ENCODE peak calls at places on chromosomes 4 and X, in four cellular contexts. L, F, U and S are unnamed samples.

GRCh38 chrX:82961129-82961528 is 547.0 kb upstream of the POU3F4 start:
- DNase-seq in F (peak; percentile 26), L (no peak), U (no peak), S (no peak)

GRCh38 chr4:93000914-93001313 is 697.1 kb downstream of the GRID2 start:
- DNase-seq in F (no peak), L (no peak), U (no peak), S (no peak)

GRCh38 chr4:137610960-137611359 is 78.7 kb upstream of the PCDH18 start:
- DNase-seq in U (no peak), L (no peak), F (peak; percentile 49), S (no peak)

GRCh38 chrX:48958635-48959094 is 1.3 kb upstream of the OTUD5 start:
- DNase-seq in F (peak; percentile 53), U (no peak), L (no peak), S (peak; percentile 75)

GRCh38 chr4:101346562-101347266 is 612 bp downstream of the PPP3CA start:
- DNase-seq in F (peak; percentile 23), U (no peak), L (peak; percentile 80), S (peak; percentile 88)

GRCh38 chr4:8370835-8371234 is 69.7 kb downstream of the ACOX3 start:
- DNase-seq in L (no peak), U (no peak), F (no peak), S (peak; percentile 45)

GRCh38 chrX:129759576-129760061 is 20.1 kb upstream of the SASH3 start:
- DNase-seq in F (peak; percentile 55), L (peak; percentile 60), U (no peak), S (no peak)

GRCh38 chrX:5617666-5618065 is 611.0 kb downstream of the NLGN4X start:
- DNase-seq in F (no peak), L (no peak), U (no peak), S (no peak)

GRCh38 chr4:150251752-150252190 is 173.5 kb downstream of the DCLK2 start:
- DNase-seq in F (no peak), L (no peak), U (no peak), S (no peak)

GRCh38 chr4:155953151-155954117 is at the start of gene CTSO:
- DNase-seq in L (peak; percentile 80), F (peak; percentile 82), U (peak; percentile 59), S (peak; percentile 87)

GRCh38 chr4:183249854-183250253 is 70.2 kb downstream of the CLDN22 start:
- DNase-seq in U (no peak), L (no peak), F (peak; percentile 50), S (no peak)

DNA sequence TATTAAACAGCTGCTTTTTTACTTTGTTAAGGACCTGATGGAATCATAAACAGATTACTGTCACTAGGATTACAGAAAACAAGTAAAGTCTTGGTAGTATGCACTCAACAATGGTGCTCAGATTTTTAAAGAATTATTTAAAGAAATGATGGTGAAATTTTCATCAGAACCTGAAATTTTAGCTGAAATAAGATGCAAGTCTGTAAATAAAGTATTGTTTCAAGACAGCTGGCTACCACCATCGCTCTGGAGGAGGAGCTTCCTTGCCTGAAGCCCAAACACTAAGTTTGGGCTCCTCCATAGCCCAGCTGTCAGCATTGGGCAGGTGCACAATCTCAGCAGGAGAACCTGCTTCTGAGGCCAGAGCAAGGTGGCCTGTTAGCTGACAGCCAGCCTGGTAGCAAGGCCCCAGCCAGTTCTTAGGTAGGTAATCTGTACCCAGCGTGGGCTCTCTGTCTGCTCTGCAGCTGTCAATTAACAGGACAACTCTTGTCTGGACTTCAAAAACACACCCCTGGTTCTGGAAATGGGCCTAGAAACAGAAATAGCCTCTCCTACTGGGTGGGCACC is 4.6 kb downstream of the GAB1 start:
- DNase-seq in L (no peak), U (no peak), F (no peak), S (no peak)
- H3K27ac ChIP-seq in L (no peak overlapping the region), U (no peak overlapping the region), F (no peak overlapping the region), S (no peak overlapping the region)

DNA sequence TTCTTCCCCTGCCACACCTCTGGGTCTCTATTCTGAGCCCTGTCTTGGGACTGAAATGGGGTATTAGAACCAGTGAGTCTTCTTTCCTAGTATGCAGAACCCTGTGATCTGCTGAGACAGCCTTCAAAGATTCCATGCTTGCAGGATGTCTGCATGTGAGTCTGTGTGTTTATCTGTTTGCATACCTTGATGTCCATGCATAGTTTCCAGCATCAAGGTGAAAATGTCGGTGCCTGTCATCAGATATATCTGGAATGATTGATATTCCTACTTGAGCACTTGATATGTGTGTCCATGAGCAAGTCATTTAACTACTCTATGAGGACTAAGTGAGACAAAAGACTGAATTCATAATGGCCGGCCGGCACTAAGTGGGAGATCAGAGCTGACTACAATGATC is 117.0 kb upstream of the HS3ST1 start:
- DNase-seq in U (no peak), F (no peak), L (no peak), S (no peak)
- H3K4me1 ChIP-seq in U (no peaks in the 10 kb centered on the region), F (peaks cover 49% of the 10 kb centered on the region), L (no peaks in the 10 kb centered on the region), S (no peaks in the 10 kb centered on the region)

GRCh38 chrX:132365490-132365889 is 123.3 kb downstream of the MBNL3 start:
- DNase-seq in F (no peak), L (no peak), U (no peak), S (no peak)
- H3K27me3 ChIP-seq in F (no peaks in the 10 kb centered on the region), L (no peaks in the 10 kb centered on the region), U (no peaks in the 10 kb centered on the region), S (no peaks in the 10 kb centered on the region)

DNA sequence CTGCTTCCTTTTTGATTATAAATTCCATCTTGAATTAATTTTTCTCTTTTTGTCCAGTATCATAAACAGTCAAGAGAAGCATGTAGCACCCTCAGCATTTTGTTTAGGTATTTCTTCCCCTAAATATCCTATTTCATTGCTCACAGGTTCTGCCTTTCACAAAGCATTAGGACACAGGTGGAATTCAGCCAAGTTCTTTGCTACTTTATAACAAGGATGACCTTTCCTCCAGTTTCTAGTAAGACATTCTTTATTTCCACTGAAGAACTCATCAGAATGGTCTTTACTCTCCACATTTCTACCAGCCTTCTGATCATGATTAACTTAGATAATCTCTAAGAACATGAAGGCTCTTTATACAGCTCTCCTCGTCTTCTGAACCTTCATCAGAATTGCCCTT is 7.4 kb downstream of the SLC9B1 start:
- DNase-seq in L (no peak), U (no peak), F (peak; percentile 55), S (no peak)
- H3K27ac ChIP-seq in L (no peak overlapping the region), U (no peak overlapping the region), F (no peak overlapping the region), S (peak overlapping the region; percentile 43)

DNA sequence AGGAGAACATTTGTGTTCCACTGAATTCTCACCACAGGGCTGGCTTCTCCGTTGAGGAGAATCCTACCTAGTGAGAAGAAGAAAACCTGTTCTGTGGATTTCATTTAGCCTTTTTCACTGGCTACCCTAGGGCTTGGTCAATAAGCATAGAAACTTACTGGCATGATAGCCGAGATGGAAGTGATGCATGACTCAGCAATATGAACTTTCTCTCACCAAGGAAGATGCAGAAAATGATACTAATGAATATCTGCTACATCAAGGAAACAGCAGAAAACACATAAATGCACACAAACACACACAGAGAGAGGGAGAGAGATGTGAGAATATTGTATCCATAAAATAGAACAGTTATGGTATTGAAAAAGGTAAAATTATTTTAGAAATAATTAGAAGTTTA is 216.3 kb downstream of the HHIP start:
- DNase-seq in L (no peak), U (no peak), F (no peak), S (no peak)
- H3K4me1 ChIP-seq in L (no peaks in the 10 kb centered on the region), U (no peaks in the 10 kb centered on the region), F (no peaks in the 10 kb centered on the region), S (no peaks in the 10 kb centered on the region)

GRCh38 chr4:95469617-95470016 is 79.2 kb downstream of the UNC5C start:
- DNase-seq in L (no peak), U (no peak), F (no peak), S (no peak)
- H3K27me3 ChIP-seq in L (no peaks in the 10 kb centered on the region), U (no peaks in the 10 kb centered on the region), F (no peaks in the 10 kb centered on the region), S (no peaks in the 10 kb centered on the region)

DNA sequence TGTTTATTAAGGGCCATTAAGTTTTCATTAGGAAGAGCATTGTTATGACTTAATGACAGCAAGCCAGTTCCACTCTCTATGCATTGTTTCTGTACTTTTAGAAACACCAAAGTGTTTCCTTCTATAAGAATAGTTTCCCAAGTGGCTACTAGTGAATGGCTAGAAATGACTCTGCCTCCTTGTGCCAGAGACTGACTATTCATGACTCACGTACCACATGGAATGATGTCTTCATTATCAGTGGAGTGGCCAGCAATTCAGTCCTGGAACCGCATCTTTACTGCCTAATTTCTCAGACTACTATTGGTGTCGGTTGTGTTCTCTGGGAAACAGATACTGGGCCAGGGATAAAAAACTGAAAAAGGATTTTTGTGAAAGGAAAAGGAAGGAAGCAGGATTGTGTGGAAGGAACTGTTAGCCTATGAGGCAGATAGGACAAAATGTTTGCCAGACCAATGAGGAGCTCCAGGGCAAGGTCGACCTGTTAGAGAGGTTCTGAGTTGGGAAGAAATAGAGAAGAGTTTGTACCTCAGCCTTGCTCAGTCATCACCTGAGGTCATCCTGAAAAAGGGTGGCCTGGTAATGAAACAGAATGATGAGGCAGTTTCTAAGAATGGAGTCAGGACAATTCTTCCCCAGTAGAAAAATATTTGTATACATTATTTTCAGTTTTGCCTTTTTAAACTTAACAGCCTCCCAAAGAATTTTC is 218.6 kb downstream of the SPCS3 start:
- DNase-seq in U (no peak), F (peak; percentile 80), L (no peak), S (no peak)
- H3K27ac ChIP-seq in U (no peak overlapping the region), F (peak overlapping the region; percentile 97), L (no peak overlapping the region), S (no peak overlapping the region)